ENCODE peak calls at places on chromosomes 11 and 22, in seven cellular contexts. O is transverse colon, W is GM23338, B is DND-41, C is T-helper 1 cell, K is left lung, L is occipital lobe. Q is an unnamed sample.

GRCh38 chr22:27804683-27805297 is 3.2 kb upstream of the MN1 start:
- DNase-seq in W (peak; percentile 91), B (peak; percentile 44), K (no peak), O (peak; percentile 62), L (peak; percentile 72), C (peak; percentile 36), Q (peak; percentile 12)

GRCh38 chr11:123561046-123561781 is 93.2 kb downstream of the SCN3B start:
- DNase-seq in K (no peak), O (no peak), L (peak; percentile 55), C (no peak), W (peak; percentile 65), B (no peak), Q (no peak)

GRCh38 chr11:112795142-112795815 is 165.9 kb upstream of the NCAM1 start:
- DNase-seq in L (no peak), W (peak; percentile 84), K (no peak), O (peak; percentile 30), B (peak; percentile 11), C (no peak), Q (peak; percentile 17)

GRCh38 chr11:75637998-75638397 is 30.8 kb downstream of the MAP6 start:
- DNase-seq in C (no peak), O (no peak), B (no peak), L (no peak), K (no peak), W (no peak), Q (no peak)

GRCh38 chr22:29762263-29762662 is 4.5 kb downstream of the ZMAT5 start:
- DNase-seq in C (no peak), B (no peak), W (no peak), K (no peak), L (no peak), O (no peak), Q (no peak)

GRCh38 chr22:30575011-30575671 is 676 bp upstream of the GAL3ST1 start:
- DNase-seq in K (no peak), L (peak; percentile 58), B (no peak), W (peak; percentile 57), O (no peak), C (no peak), Q (no peak)

GRCh38 chr11:64249563-64250405 is 1.5 kb upstream of the PLCB3 start:
- DNase-seq in C (no peak), K (no peak), L (no peak), O (no peak), W (peak; percentile 78), B (no peak), Q (no peak)

GRCh38 chr22:43234299-43234988 is 47.5 kb upstream of the TTLL12 start:
- DNase-seq in W (no peak), K (no peak), L (no peak), C (no peak), O (no peak), B (no peak), Q (no peak)

GRCh38 chr11:41404109-41404508 is 55.3 kb downstream of the LRRC4C start:
- DNase-seq in O (no peak), C (no peak), W (no peak), K (no peak), B (no peak), L (no peak), Q (no peak)

GRCh38 chr11:2801711-2802388 is 83.7 kb downstream of the CDKN1C start:
- DNase-seq in O (peak; percentile 8), W (no peak), K (no peak), L (no peak), B (no peak), C (peak; percentile 9), Q (no peak)

GRCh38 chr11:15901790-15902189 is 454.6 kb downstream of the SOX6 start:
- DNase-seq in K (no peak), C (no peak), B (no peak), O (peak; percentile 20), W (no peak), L (no peak), Q (no peak)

GRCh38 chr11:1381793-1382425 is 7.8 kb upstream of the BRSK2 start:
- DNase-seq in W (no peak), C (no peak), O (no peak), L (no peak), B (no peak), K (no peak), Q (no peak)

GRCh38 chr11:35978173-35978572 is 34.3 kb downstream of the LDLRAD3 start:
- DNase-seq in K (no peak), L (no peak), B (no peak), W (peak; percentile 42), C (no peak), O (no peak), Q (no peak)

GRCh38 chr11:22670803-22671202 is 4.4 kb downstream of the GAS2 start:
- DNase-seq in W (peak; percentile 28), K (no peak), O (no peak), L (no peak), B (no peak), C (no peak), Q (peak; percentile 25)

GRCh38 chr11:97622795-97623194 is 1233.0 kb downstream of the JRKL start:
- DNase-seq in B (no peak), C (no peak), O (no peak), L (no peak), W (no peak), K (no peak), Q (no peak)

GRCh38 chr11:70481625-70482528 is 83.5 kb downstream of the CTTN start:
- DNase-seq in B (no peak), W (no peak), C (no peak), K (peak; percentile 76), L (no peak), O (peak; percentile 34), Q (peak; percentile 81)

GRCh38 chr11:110735431-110736157 is 23.4 kb upstream of the ARHGAP20 start:
- DNase-seq in W (no peak), B (no peak), L (no peak), O (no peak), K (no peak), C (no peak), Q (no peak)

GRCh38 chr11:12531681-12532080 is 142.5 kb upstream of the TEAD1 start:
- DNase-seq in K (no peak), C (no peak), O (no peak), L (no peak), W (no peak), B (no peak), Q (no peak)

GRCh38 chr11:126408496-126408895 is 53.0 kb downstream of the ST3GAL4 start:
- DNase-seq in W (no peak), O (no peak), K (no peak), B (no peak), C (no peak), L (no peak), Q (no peak)

Q was measured in Panc1.